ENCODE peak calls at places on chromosomes 16 and 17, in seven cellular contexts. One of them, this sample, is unnamed.
A peak's percentile ranks its signal among the peaks of the same experiment; 100 is the strongest.

GRCh38 chr17:12627177-12627629 is 38.5 kb upstream of the MYOCD start:
- DNase-seq in IMR-90: peak; percentile 100
- DNase-seq in endothelial cell of umbilical vein: no peak
- DNase-seq in CD8-positive, alpha-beta T cell: no peak
- DNase-seq in A549: peak; percentile 85
- DNase-seq in spleen: no peak
- DNase-seq in fibroblast of lung: peak; percentile 98
- DNase-seq in this sample: peak; percentile 85

GRCh38 chr17:14296511-14296910 is 4.4 kb upstream of the HS3ST3B1 start:
- DNase-seq in IMR-90: no peak
- DNase-seq in endothelial cell of umbilical vein: no peak
- DNase-seq in CD8-positive, alpha-beta T cell: no peak
- DNase-seq in A549: no peak
- DNase-seq in spleen: no peak
- DNase-seq in fibroblast of lung: no peak
- DNase-seq in this sample: no peak

GRCh38 chr16:50207652-50208051 is 54.5 kb downstream of the TENT4B start:
- DNase-seq in IMR-90: peak; percentile 72
- DNase-seq in endothelial cell of umbilical vein: peak; percentile 62
- DNase-seq in CD8-positive, alpha-beta T cell: no peak
- DNase-seq in A549: no peak
- DNase-seq in spleen: no peak
- DNase-seq in fibroblast of lung: peak; percentile 79
- DNase-seq in this sample: no peak

GRCh38 chr16:57194512-57194911 is 8.4 kb downstream of the RSPRY1 start:
- DNase-seq in IMR-90: peak; percentile 94
- DNase-seq in endothelial cell of umbilical vein: peak; percentile 89
- DNase-seq in CD8-positive, alpha-beta T cell: no peak
- DNase-seq in A549: peak; percentile 90
- DNase-seq in spleen: no peak
- DNase-seq in fibroblast of lung: peak; percentile 96
- DNase-seq in this sample: peak; percentile 89

GRCh38 chr16:79049040-79049439 is 551.5 kb downstream of the MAF start:
- DNase-seq in IMR-90: no peak
- DNase-seq in endothelial cell of umbilical vein: no peak
- DNase-seq in CD8-positive, alpha-beta T cell: no peak
- DNase-seq in A549: no peak
- DNase-seq in spleen: no peak
- DNase-seq in fibroblast of lung: no peak
- DNase-seq in this sample: no peak

GRCh38 chr16:29663020-29663828 is at the start of gene SPN:
- DNase-seq in IMR-90: no peak
- DNase-seq in endothelial cell of umbilical vein: no peak
- DNase-seq in CD8-positive, alpha-beta T cell: peak; percentile 42
- DNase-seq in A549: no peak
- DNase-seq in spleen: peak; percentile 80
- DNase-seq in fibroblast of lung: no peak
- DNase-seq in this sample: no peak

GRCh38 chr16:83482545-83483162 is 325.1 kb upstream of the HSBP1 start:
- DNase-seq in IMR-90: no peak
- DNase-seq in endothelial cell of umbilical vein: no peak
- DNase-seq in CD8-positive, alpha-beta T cell: no peak
- DNase-seq in A549: no peak
- DNase-seq in spleen: no peak
- DNase-seq in fibroblast of lung: no peak
- DNase-seq in this sample: no peak

GRCh38 chr17:69729937-69730336 is 315.4 kb downstream of the MAP2K6 start:
- DNase-seq in IMR-90: peak; percentile 62
- DNase-seq in endothelial cell of umbilical vein: no peak
- DNase-seq in CD8-positive, alpha-beta T cell: no peak
- DNase-seq in A549: no peak
- DNase-seq in spleen: no peak
- DNase-seq in fibroblast of lung: peak; percentile 75
- DNase-seq in this sample: peak; percentile 83

GRCh38 chr16:57260294-57260929 is 15.4 kb downstream of the ARL2BP start:
- DNase-seq in IMR-90: peak; percentile 82
- DNase-seq in endothelial cell of umbilical vein: peak; percentile 98
- DNase-seq in CD8-positive, alpha-beta T cell: peak; percentile 68
- DNase-seq in A549: no peak
- DNase-seq in spleen: peak; percentile 63
- DNase-seq in fibroblast of lung: peak; percentile 79
- DNase-seq in this sample: peak; percentile 84

GRCh38 chr17:66481259-66481658 is 178.8 kb downstream of the PRKCA start:
- DNase-seq in IMR-90: no peak
- DNase-seq in endothelial cell of umbilical vein: no peak
- DNase-seq in CD8-positive, alpha-beta T cell: no peak
- DNase-seq in A549: no peak
- DNase-seq in spleen: no peak
- DNase-seq in fibroblast of lung: no peak
- DNase-seq in this sample: no peak

GRCh38 chr17:9472541-9472940 is 103.1 kb downstream of the STX8 start:
- DNase-seq in IMR-90: peak; percentile 55
- DNase-seq in endothelial cell of umbilical vein: peak; percentile 57
- DNase-seq in CD8-positive, alpha-beta T cell: no peak
- DNase-seq in A549: no peak
- DNase-seq in spleen: no peak
- DNase-seq in fibroblast of lung: peak; percentile 79
- DNase-seq in this sample: no peak

GRCh38 chr16:28038401-28038800 is 25.1 kb downstream of the GSG1L start:
- DNase-seq in IMR-90: no peak
- DNase-seq in endothelial cell of umbilical vein: no peak
- DNase-seq in CD8-positive, alpha-beta T cell: no peak
- DNase-seq in A549: no peak
- DNase-seq in spleen: no peak
- DNase-seq in fibroblast of lung: no peak
- DNase-seq in this sample: no peak

GRCh38 chr16:29876578-29877249 is 13.7 kb upstream of the CDIPT start:
- DNase-seq in IMR-90: no peak
- DNase-seq in endothelial cell of umbilical vein: no peak
- DNase-seq in CD8-positive, alpha-beta T cell: peak; percentile 52
- DNase-seq in A549: no peak
- DNase-seq in spleen: no peak
- DNase-seq in fibroblast of lung: no peak
- DNase-seq in this sample: no peak

GRCh38 chr17:41984454-41984853 is 17.9 kb downstream of the CNP start:
- DNase-seq in IMR-90: no peak
- DNase-seq in endothelial cell of umbilical vein: no peak
- DNase-seq in CD8-positive, alpha-beta T cell: no peak
- DNase-seq in A549: no peak
- DNase-seq in spleen: no peak
- DNase-seq in fibroblast of lung: no peak
- DNase-seq in this sample: no peak

GRCh38 chr17:80380068-80381061 is 34.6 kb upstream of the ENDOV start:
- DNase-seq in IMR-90: no peak
- DNase-seq in endothelial cell of umbilical vein: no peak
- DNase-seq in CD8-positive, alpha-beta T cell: no peak
- DNase-seq in A549: no peak
- DNase-seq in spleen: no peak
- DNase-seq in fibroblast of lung: no peak
- DNase-seq in this sample: no peak

GRCh38 chr17:80376531-80376930 is 38.4 kb upstream of the ENDOV start:
- DNase-seq in IMR-90: no peak
- DNase-seq in endothelial cell of umbilical vein: no peak
- DNase-seq in CD8-positive, alpha-beta T cell: no peak
- DNase-seq in A549: no peak
- DNase-seq in spleen: peak; percentile 29
- DNase-seq in fibroblast of lung: no peak
- DNase-seq in this sample: no peak

GRCh38 chr17:80379348-80379747 is 35.6 kb upstream of the ENDOV start:
- DNase-seq in IMR-90: no peak
- DNase-seq in endothelial cell of umbilical vein: no peak
- DNase-seq in CD8-positive, alpha-beta T cell: no peak
- DNase-seq in A549: no peak
- DNase-seq in spleen: no peak
- DNase-seq in fibroblast of lung: no peak
- DNase-seq in this sample: no peak

GRCh38 chr17:80375186-80375585 is 39.8 kb upstream of the ENDOV start:
- DNase-seq in IMR-90: no peak
- DNase-seq in endothelial cell of umbilical vein: no peak
- DNase-seq in CD8-positive, alpha-beta T cell: no peak
- DNase-seq in A549: no peak
- DNase-seq in spleen: no peak
- DNase-seq in fibroblast of lung: no peak
- DNase-seq in this sample: no peak

DNA sequence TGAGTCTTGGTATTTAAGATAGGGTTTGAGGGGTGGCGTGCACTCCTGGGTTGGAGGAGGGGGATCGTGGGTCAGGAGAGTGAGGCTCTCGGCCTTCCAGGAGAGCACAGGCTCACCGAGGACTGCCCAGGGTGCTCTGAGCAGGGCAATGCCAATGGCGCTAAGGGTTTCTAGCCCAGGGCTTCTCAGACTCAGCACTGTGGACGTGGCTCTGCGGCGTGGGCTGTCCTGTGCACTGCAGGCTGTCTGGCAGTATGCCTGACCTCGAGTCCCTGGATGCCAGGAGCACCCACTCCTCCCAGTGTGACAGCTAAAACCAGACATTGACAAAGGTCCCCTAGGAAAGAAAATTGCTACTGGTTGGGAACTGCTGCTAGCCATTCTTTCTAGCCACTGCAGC is 37.2 kb upstream of the ENDOV start:
- DNase-seq in IMR-90: no peak
- DNase-seq in endothelial cell of umbilical vein: no peak
- DNase-seq in CD8-positive, alpha-beta T cell: no peak
- DNase-seq in A549: no peak
- DNase-seq in spleen: peak; percentile 43
- DNase-seq in fibroblast of lung: no peak
- DNase-seq in this sample: no peak
- H3K4me1 ChIP-seq in IMR-90: no peaks in the 10 kb centered on the region
- H3K4me1 ChIP-seq in endothelial cell of umbilical vein: no peaks in the 10 kb centered on the region
- H3K4me1 ChIP-seq in CD8-positive, alpha-beta T cell: no peaks in the 10 kb centered on the region
- H3K4me1 ChIP-seq in A549: no peaks in the 10 kb centered on the region
- H3K4me1 ChIP-seq in spleen: peaks cover 10% of the 10 kb centered on the region
- H3K4me1 ChIP-seq in fibroblast of lung: no peaks in the 10 kb centered on the region
- H3K4me1 ChIP-seq in this sample: no peaks in the 10 kb centered on the region

DNA sequence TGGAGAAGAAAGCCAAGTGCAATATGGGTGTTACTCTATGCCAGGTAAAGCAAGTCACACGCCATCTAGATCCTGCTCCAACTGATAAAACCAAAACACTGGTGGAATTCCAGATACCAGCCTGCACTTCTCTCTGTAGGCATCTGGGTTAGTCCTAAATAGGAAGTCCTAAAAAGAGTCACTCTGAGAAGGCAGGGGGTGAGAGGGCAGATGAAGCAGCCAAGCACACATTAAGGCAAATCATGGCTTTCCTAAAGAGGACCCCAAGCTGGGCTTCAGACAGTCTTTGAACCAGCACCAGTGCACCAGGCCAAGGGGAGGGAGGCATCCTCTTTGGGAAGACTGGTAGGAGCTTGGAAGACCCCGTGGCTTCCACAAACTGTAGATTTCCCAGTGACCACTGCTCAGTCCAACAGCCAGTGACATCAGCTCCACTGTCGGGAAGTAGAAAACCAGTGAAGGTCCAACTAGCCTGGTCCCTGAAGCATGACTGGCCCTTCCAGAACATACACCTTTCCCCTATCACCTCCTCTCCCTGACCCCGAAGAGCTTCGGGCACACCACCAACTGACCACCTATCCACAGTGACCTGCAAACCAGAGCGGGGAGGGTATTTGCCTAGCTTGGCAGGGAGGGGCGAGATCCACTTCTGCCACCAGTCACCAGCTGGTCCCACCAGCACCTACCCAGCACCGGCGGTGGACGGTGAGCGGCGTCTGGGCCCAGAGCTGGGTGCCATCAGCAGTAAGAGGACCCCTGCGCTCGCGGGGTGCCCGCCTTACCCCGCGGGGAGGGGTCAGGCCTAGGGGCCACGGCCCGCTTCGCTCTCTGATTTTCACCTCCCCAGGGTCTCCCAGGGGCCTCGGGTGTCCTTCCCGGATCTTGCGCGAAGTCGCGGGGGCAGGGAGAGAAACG is 1.0 kb downstream of the LITAF start:
- DNase-seq in IMR-90: peak; percentile 33
- DNase-seq in endothelial cell of umbilical vein: no peak
- DNase-seq in CD8-positive, alpha-beta T cell: peak; percentile 48
- DNase-seq in A549: no peak
- DNase-seq in spleen: peak; percentile 90
- DNase-seq in fibroblast of lung: no peak
- DNase-seq in this sample: no peak
- H3K27ac ChIP-seq in IMR-90: peak overlapping the region; percentile 63
- H3K27ac ChIP-seq in endothelial cell of umbilical vein: no peak overlapping the region
- H3K27ac ChIP-seq in CD8-positive, alpha-beta T cell: peak overlapping the region; percentile 72
- H3K27ac ChIP-seq in A549: peak overlapping the region; percentile 100
- H3K27ac ChIP-seq in spleen: peak overlapping the region; percentile 99
- H3K27ac ChIP-seq in fibroblast of lung: peak overlapping the region; percentile 80
- H3K27ac ChIP-seq in this sample: peak overlapping the region; percentile 83

DNA sequence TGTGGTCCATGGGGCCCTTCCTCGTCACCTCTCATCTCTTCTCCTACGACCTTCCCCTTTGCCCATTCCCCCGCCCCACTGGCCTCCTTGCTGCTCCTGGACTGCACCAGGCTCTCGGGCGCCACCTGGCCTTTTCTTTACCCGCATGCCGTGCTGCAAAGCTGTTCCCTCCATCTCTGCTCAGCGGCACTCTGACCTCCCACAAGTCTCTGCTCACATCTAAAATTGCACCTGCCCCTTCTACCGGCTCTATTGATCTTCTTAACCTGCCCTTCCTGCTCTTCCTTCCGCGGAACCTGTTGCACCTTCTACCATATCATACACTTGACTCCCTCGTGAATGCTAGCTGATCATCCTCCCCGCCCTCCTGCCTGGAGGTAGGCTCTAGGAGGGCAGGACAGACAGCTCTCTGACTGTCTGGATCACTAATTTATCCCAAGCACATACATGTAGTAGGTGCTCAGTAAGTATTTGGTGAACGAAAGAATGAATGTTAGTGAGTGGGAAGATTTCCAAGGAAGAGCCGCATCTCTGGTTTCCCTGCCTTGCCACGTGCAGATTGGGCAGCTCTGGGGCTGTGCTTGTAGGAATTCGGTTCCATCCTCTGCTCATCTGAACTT is 17.3 kb downstream of the DNAH17 start:
- DNase-seq in IMR-90: no peak
- DNase-seq in endothelial cell of umbilical vein: no peak
- DNase-seq in CD8-positive, alpha-beta T cell: no peak
- DNase-seq in A549: no peak
- DNase-seq in spleen: no peak
- DNase-seq in fibroblast of lung: no peak
- DNase-seq in this sample: no peak
- TF ChIP-seq CTCF in IMR-90: no peak
- TF ChIP-seq CTCF in endothelial cell of umbilical vein: no peak
- TF ChIP-seq CTCF in CD8-positive, alpha-beta T cell: no peak
- TF ChIP-seq CTCF in A549: no peak
- TF ChIP-seq CTCF in spleen: no peak
- TF ChIP-seq CTCF in fibroblast of lung: no peak
- TF ChIP-seq CTCF in this sample: peak; percentile 57

DNA sequence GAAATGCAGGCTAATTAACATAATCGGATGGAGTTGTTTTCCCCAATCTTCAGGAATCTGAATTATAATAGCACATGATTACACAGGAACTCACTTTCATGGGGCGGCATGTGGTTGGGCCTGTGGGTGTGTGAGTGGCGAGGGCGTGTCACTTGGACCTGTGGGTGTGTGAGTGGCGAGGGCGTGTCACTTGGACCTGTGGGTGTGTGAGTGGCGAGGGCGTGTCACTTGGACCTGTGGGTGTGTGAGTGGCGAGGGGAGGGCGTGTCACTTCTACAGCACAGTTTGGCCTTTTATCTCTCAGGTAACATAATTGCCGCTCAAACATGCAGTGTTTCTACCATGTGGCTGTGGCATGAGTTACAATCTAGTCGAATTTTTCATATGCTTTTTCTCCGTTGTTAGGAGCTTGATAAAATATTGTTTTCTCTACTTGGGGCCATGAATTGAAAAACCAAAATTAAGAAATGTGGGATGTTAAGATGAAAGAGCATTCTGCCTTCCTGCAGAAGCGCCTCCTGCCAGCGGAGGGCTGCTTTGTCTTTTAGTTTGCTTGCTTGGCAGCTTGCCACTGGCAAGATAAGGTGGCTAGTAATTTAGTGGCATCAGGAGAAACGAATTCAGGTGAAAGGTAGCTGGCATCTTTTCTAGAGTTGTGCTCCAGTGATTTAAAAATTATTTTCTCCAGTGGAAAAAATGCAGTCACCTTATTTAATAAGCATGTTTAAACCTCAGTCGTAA is 36.2 kb downstream of the USP10 start:
- DNase-seq in IMR-90: no peak
- DNase-seq in endothelial cell of umbilical vein: no peak
- DNase-seq in CD8-positive, alpha-beta T cell: peak; percentile 55
- DNase-seq in A549: no peak
- DNase-seq in spleen: no peak
- DNase-seq in fibroblast of lung: peak; percentile 38
- DNase-seq in this sample: no peak
- H3K4me1 ChIP-seq in IMR-90: peaks cover 22% of the 10 kb centered on the region
- H3K4me1 ChIP-seq in endothelial cell of umbilical vein: peaks cover 44% of the 10 kb centered on the region
- H3K4me1 ChIP-seq in CD8-positive, alpha-beta T cell: peaks cover 23% of the 10 kb centered on the region
- H3K4me1 ChIP-seq in A549: peaks cover 96% of the 10 kb centered on the region
- H3K4me1 ChIP-seq in spleen: peaks cover 71% of the 10 kb centered on the region
- H3K4me1 ChIP-seq in fibroblast of lung: peaks cover 28% of the 10 kb centered on the region
- H3K4me1 ChIP-seq in this sample: peaks cover 29% of the 10 kb centered on the region